ENCODE peak calls at places on chromosomes 7 and 10, in five cellular contexts. Y is transverse colon, S is hepatocyte, W is body of pancreas, C is Panc1. X is an unnamed sample.

GRCh38 chr10:127919418-127920191 is 12.7 kb downstream of the PTPRE start:
- DNase-seq in Y (no peak), S (no peak), W (no peak), C (no peak), X (peak; percentile 29)

GRCh38 chr7:105352922-105353668 is 35.6 kb downstream of the SRPK2 start:
- DNase-seq in Y (no peak), S (no peak), W (no peak), C (no peak), X (peak; percentile 47)

GRCh38 chr10:13105184-13105583 is 5.2 kb downstream of the OPTN start:
- DNase-seq in Y (no peak), S (no peak), W (no peak), C (no peak), X (peak; percentile 23)

GRCh38 chr7:20598479-20599419 is 16.7 kb upstream of the ABCB5 start:
- DNase-seq in Y (no peak), S (peak; percentile 73), W (no peak), C (peak; percentile 67), X (peak; percentile 81)

GRCh38 chr10:17206210-17206709 is 4.8 kb upstream of the TRDMT1 start:
- DNase-seq in Y (no peak), S (no peak), W (no peak), C (no peak), X (peak; percentile 65)

GRCh38 chr10:17335065-17335464 is 107.0 kb downstream of the VIM start:
- DNase-seq in Y (no peak), S (no peak), W (no peak), C (no peak), X (peak; percentile 86)

GRCh38 chr7:18053177-18053928 is 25.7 kb upstream of the PRPS1L1 start:
- DNase-seq in Y (no peak), S (no peak), W (no peak), C (no peak), X (peak; percentile 7)

GRCh38 chr7:122803323-122803722 is 82.9 kb downstream of the CADPS2 start:
- DNase-seq in Y (no peak), S (peak; percentile 40), W (peak; percentile 11), C (no peak), X (peak; percentile 56)

GRCh38 chr7:140451716-140452115 is 27.6 kb downstream of the MKRN1 start:
- DNase-seq in Y (no peak), S (no peak), W (no peak), C (no peak), X (no peak)

GRCh38 chr7:99563650-99564049 is 5.2 kb downstream of the ZNF655 start:
- DNase-seq in Y (no peak), S (peak; percentile 15), W (no peak), C (no peak), X (peak; percentile 51)

GRCh38 chr7:120421151-120421651 is 148.2 kb downstream of the KCND2 start:
- DNase-seq in Y (no peak), S (no peak), W (no peak), C (no peak), X (no peak)

GRCh38 chr10:110358869-110359629 is 54.3 kb upstream of the SMNDC1 start:
- DNase-seq in Y (no peak), S (no peak), W (peak; percentile 39), C (no peak), X (peak; percentile 52)

GRCh38 chr7:64945481-64945756 is 42.3 kb downstream of the ZNF273 start:
- DNase-seq in Y (no peak), S (no peak), W (no peak), C (no peak), X (no peak)
- H3K4me3 ChIP-seq in Y (no peak overlapping the region), S (no peak overlapping the region), W (no peak overlapping the region), C (no peak overlapping the region), X (no peak overlapping the region)

DNA sequence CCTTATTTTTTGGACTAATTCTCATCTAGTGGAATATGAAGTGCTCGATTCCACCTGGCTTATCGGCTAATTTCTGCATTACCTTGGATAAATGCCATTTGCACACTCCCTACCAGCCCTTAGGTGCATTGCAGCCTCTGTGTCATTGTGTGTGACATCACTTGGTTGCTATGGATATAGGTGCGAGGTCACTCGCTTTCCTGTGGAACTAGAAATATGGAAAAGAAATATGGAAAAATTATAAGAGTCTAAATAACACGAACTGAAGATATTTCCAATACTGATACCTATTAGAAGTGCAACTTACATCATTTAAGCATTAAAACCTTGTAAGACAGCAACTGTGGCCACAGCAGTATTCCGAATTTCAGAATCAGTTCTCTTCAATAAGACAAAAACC is 2.0 kb downstream of the YWHAG start:
- DNase-seq in Y (peak; percentile 35), S (peak; percentile 54), W (peak; percentile 65), C (no peak), X (peak; percentile 39)
- TF ChIP-seq CTCF in Y (peak; percentile 41), S (no peak), W (no peak), C (no peak), X (peak; percentile 9)

GRCh38 chr10:79401015-79401921 is 44.2 kb downstream of the ZCCHC24 start:
- DNase-seq in Y (no peak), S (no peak), W (peak; percentile 42), C (no peak), X (peak; percentile 91)
- H3K4me3 ChIP-seq in Y (no peak overlapping the region), S (no peak overlapping the region), W (no peak overlapping the region), C (no peak overlapping the region), X (no peak overlapping the region)

GRCh38 chr10:85508159-85508558 is 858.4 kb downstream of the GRID1 start:
- DNase-seq in Y (no peak), S (no peak), W (peak; percentile 11), C (no peak), X (no peak)

GRCh38 chr10:85515316-85515715 is 851.3 kb downstream of the GRID1 start:
- DNase-seq in Y (no peak), S (no peak), W (no peak), C (no peak), X (no peak)

GRCh38 chr10:85513450-85513849 is 853.1 kb downstream of the GRID1 start:
- DNase-seq in Y (no peak), S (no peak), W (no peak), C (no peak), X (no peak)

DNA sequence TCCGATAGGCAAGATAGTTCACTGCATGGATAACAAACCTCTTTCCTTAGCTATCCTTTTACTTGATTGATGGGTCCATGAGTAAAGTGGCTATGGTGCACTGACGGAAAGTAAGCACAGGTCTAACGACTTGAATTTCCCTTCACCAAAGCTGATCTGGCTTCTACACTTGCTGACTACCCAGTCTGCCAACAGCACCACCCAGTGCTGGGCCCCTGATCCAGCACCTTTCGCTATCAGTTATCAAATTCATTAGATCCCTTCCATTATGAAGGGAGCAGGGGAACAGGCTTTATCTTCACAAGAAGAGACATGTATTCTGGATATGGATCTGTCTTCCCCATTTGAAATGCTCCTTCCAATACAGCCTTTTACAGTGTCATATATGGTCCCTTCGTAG is 855.9 kb downstream of the GRID1 start:
- DNase-seq in Y (no peak), S (no peak), W (no peak), C (no peak), X (no peak)
- TF ChIP-seq CTCF in Y (no peak), S (no peak), W (no peak), C (peak; percentile 24), X (no peak)

GRCh38 chr7:1224093-1224702 is 8.5 kb upstream of the UNCX start:
- DNase-seq in Y (no peak), S (no peak), W (no peak), C (no peak), X (no peak)
- H3K4me3 ChIP-seq in Y (no peak overlapping the region), S (no peak overlapping the region), W (no peak overlapping the region), C (no peak overlapping the region), X (no peak overlapping the region)

DNA sequence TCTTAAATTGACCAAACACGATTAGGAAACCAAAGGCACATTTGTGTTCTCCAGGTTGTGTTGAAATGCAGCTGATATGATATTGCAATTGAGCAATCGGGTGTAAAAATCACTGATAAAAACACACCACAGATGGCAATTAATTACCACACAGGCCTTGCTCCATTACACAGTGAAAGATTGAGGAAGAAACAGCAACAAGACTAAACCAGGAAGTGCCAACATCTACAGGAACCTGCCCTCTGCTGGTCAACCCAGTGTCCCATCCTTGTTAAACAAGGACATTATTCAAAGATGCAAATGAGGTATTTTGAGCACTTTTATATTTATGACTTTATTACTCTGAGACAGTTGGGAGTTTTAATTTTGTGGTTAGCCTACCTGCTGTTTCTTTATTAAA is 765.6 kb upstream of the GHITM start:
- DNase-seq in Y (no peak), S (peak; percentile 26), W (peak; percentile 16), C (no peak), X (no peak)
- TF ChIP-seq CTCF in Y (no peak), S (peak; percentile 49), W (no peak), C (peak; percentile 27), X (no peak)

DNA sequence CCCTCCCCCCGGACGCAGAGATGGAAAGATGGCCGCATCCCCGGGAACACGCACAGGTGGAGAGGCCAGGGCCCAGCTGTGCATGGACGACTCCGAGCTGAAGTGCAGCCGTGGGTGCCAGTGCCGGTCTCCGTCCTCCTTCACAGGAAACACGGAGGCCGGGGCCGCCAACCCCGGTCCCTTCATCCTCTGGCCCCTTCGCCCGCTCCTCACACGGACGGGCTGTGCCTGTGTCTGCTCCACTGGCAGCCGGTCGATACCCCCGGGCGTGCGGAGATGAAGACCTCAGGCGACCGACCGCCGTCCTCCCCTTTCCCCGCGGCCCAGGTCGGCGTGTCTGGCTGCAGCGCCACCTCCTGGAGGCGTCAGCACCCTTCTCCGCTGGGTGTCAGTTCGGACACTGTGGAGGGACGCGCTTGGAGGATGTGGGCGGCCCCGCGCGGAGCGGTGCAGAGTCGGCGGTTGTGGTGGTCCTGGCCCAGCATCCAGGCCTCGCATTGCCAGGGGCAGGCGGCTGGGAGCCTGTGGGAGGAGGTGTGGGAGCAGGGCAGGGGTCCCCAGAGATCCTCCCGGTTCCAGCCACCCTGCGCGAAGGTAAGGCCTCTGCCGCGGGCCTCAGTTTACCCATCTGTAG is 9.9 kb downstream of the ZNF511 start:
- DNase-seq in Y (peak; percentile 76), S (peak; percentile 83), W (peak; percentile 67), C (no peak), X (peak; percentile 36)
- H3K4me3 ChIP-seq in Y (no peak overlapping the region), S (no peak overlapping the region), W (no peak overlapping the region), C (peak overlapping the region; percentile 61), X (peak overlapping the region; percentile 53)

GRCh38 chr10:75718996-75719395 is 287.6 kb downstream of the LRMDA start:
- DNase-seq in Y (no peak), S (no peak), W (no peak), C (no peak), X (no peak)

GRCh38 chr10:75722609-75723008 is 291.2 kb downstream of the LRMDA start:
- DNase-seq in Y (no peak), S (no peak), W (peak; percentile 13), C (no peak), X (no peak)

GRCh38 chr10:75712241-75712880 is 280.9 kb downstream of the LRMDA start:
- DNase-seq in Y (no peak), S (no peak), W (no peak), C (no peak), X (no peak)

GRCh38 chr10:75716506-75716905 is 285.1 kb downstream of the LRMDA start:
- DNase-seq in Y (no peak), S (no peak), W (no peak), C (no peak), X (no peak)

GRCh38 chr10:75717126-75717916 is 285.9 kb downstream of the LRMDA start:
- DNase-seq in Y (no peak), S (no peak), W (no peak), C (no peak), X (peak; percentile 4)
- TF ChIP-seq CTCF in Y (no peak), S (no peak), W (no peak), C (no peak), X (no peak)

DNA sequence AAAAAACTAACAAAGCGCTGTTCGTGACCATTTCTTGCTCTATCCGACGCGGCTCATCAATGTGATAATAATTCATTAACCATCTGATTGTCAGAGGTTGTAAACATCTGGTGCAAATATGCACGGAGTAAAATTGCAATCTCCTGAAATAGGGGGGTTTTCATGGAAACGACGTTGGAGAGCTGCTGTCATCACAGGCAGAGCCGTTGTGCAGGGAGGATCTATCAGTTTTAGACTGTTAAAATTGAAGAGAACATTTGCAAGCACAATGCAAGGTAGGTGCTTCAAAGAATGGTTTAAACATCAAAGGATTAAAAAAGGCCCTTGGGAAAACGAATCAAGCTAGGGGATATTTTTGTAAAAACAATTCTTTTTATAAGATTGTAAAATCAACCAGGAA is 15.4 kb upstream of the PARD3 start:
- DNase-seq in Y (no peak), S (no peak), W (no peak), C (no peak), X (no peak)
- H3K4me3 ChIP-seq in Y (no peak overlapping the region), S (no peak overlapping the region), W (no peak overlapping the region), C (no peak overlapping the region), X (no peak overlapping the region)